ENCODE peak calls at places on chromosomes 12 and 14, in ten cellular contexts. R, P, I, T, B, Z, V, G, U and J are unnamed samples.

GRCh38 chr12:112217647-112218046 is 92.3 kb downstream of the TRAFD1 start:
- DNase-seq in R (no peak), P (no peak), I (no peak), T (no peak), B (no peak), Z (no peak), V (no peak), G (no peak), U (no peak), J (no peak)

GRCh38 chr14:68507544-68508081 is 285.3 kb downstream of the ZFP36L1 start:
- DNase-seq in R (no peak), P (no peak), I (no peak), T (peak), B (no peak), Z (no peak), V (no peak), G (no peak), U (peak), J (no peak)

GRCh38 chr14:56490379-56490778 is 89.2 kb upstream of the TMEM260 start:
- DNase-seq in R (no peak), P (no peak), I (peak), T (no peak), B (peak), Z (no peak), V (no peak), G (no peak), U (no peak), J (no peak)

GRCh38 chr12:80419660-80420059 is 24.4 kb upstream of the PTPRQ start:
- DNase-seq in R (no peak), P (no peak), I (no peak), T (no peak), B (peak), Z (no peak), V (no peak), G (no peak), U (no peak), J (no peak)

GRCh38 chr14:104113631-104114420 is 24.6 kb upstream of the KIF26A start:
- DNase-seq in R (no peak), P (peak), I (no peak), T (no peak), B (no peak), Z (peak), V (no peak), G (no peak), U (peak), J (no peak)

GRCh38 chr12:121794532-121795028 is 1.1 kb upstream of the RHOF start:
- DNase-seq in R (no peak), P (no peak), I (no peak), T (no peak), B (no peak), Z (no peak), V (no peak), G (no peak), U (peak), J (no peak)

GRCh38 chr14:51822499-51822898 is 37.9 kb upstream of the GNG2 start:
- DNase-seq in R (no peak), P (no peak), I (no peak), T (no peak), B (no peak), Z (no peak), V (no peak), G (no peak), U (no peak), J (no peak)

GRCh38 chr12:122961551-122962329 is 4.5 kb downstream of the ABCB9 start:
- DNase-seq in R (no peak), P (no peak), I (no peak), T (no peak), B (no peak), Z (peak), V (no peak), G (no peak), U (peak), J (no peak)

GRCh38 chr14:23487216-23487615 is 17.7 kb downstream of the NGDN start:
- DNase-seq in R (no peak), P (no peak), I (no peak), T (no peak), B (no peak), Z (no peak), V (no peak), G (no peak), U (no peak), J (no peak)

GRCh38 chr12:75579552-75579951 is 68.1 kb upstream of the KRR1 start:
- DNase-seq in R (no peak), P (no peak), I (no peak), T (no peak), B (no peak), Z (no peak), V (no peak), G (no peak), U (no peak), J (no peak)

GRCh38 chr12:115709410-115710065 is 568.0 kb downstream of the MED13L start:
- DNase-seq in R (no peak), P (peak), I (no peak), T (no peak), B (no peak), Z (no peak), V (no peak), G (no peak), U (peak), J (no peak)

GRCh38 chr12:25845415-25845814 is 113.1 kb upstream of the RASSF8 start:
- DNase-seq in R (no peak), P (no peak), I (no peak), T (no peak), B (no peak), Z (no peak), V (no peak), G (no peak), U (no peak), J (no peak)

GRCh38 chr12:120015313-120015712 is 26.3 kb downstream of the BICDL1 start:
- DNase-seq in R (no peak), P (no peak), I (no peak), T (no peak), B (no peak), Z (no peak), V (no peak), G (no peak), U (no peak), J (no peak)

GRCh38 chr14:36556811-36557433 is 25.5 kb downstream of the NKX2-8 start:
- DNase-seq in R (no peak), P (no peak), I (peak), T (no peak), B (peak), Z (no peak), V (peak), G (no peak), U (no peak), J (no peak)

GRCh38 chr14:34081576-34082136 is 130.8 kb upstream of the EGLN3 start:
- DNase-seq in R (no peak), P (no peak), I (no peak), T (no peak), B (peak), Z (peak), V (peak), G (no peak), U (peak), J (no peak)

GRCh38 chr12:93453633-93454032 is 11.9 kb upstream of the UBE2N start:
- DNase-seq in R (peak), P (no peak), I (peak), T (no peak), B (peak), Z (no peak), V (no peak), G (no peak), U (no peak), J (no peak)

GRCh38 chr12:8780389-8780788 is 42.0 kb upstream of the A2ML1 start:
- DNase-seq in R (peak), P (no peak), I (peak), T (no peak), B (peak), Z (no peak), V (peak), G (no peak), U (no peak), J (no peak)

GRCh38 chr12:92553389-92553788 is 149.4 kb upstream of the PLEKHG7 start:
- DNase-seq in R (no peak), P (peak), I (no peak), T (no peak), B (no peak), Z (peak), V (no peak), G (no peak), U (peak), J (no peak)

GRCh38 chr14:64654931-64655330 is 49.3 kb upstream of the PLEKHG3 start:
- DNase-seq in R (no peak), P (no peak), I (no peak), T (no peak), B (no peak), Z (no peak), V (no peak), G (peak), U (no peak), J (no peak)

GRCh38 chr12:84661732-84662326 is 250.8 kb downstream of the SLC6A15 start:
- DNase-seq in R (peak), P (no peak), I (no peak), T (no peak), B (peak), Z (no peak), V (peak), G (no peak), U (no peak), J (no peak)

GRCh38 chr14:31387091-31387490 is 33.3 kb downstream of the HEATR5A start:
- DNase-seq in R (no peak), P (no peak), I (no peak), T (no peak), B (no peak), Z (no peak), V (no peak), G (no peak), U (no peak), J (no peak)

GRCh38 chr12:96237035-96237434 is 42.9 kb downstream of the ELK3 start:
- DNase-seq in R (no peak), P (no peak), I (no peak), T (no peak), B (no peak), Z (no peak), V (no peak), G (no peak), U (no peak), J (no peak)

GRCh38 chr14:33839193-33840076 is 111.4 kb downstream of the EGLN3 start:
- DNase-seq in R (no peak), P (no peak), I (peak), T (peak), B (peak), Z (peak), V (peak), G (no peak), U (peak), J (peak)

GRCh38 chr14:73223049-73223448 is 14.3 kb upstream of the PAPLN start:
- DNase-seq in R (no peak), P (no peak), I (no peak), T (no peak), B (no peak), Z (no peak), V (peak), G (no peak), U (no peak), J (no peak)

GRCh38 chr12:95918194-95918993 is 24.0 kb downstream of the CCDC38 start:
- DNase-seq in R (no peak), P (no peak), I (peak), T (peak), B (peak), Z (peak), V (peak), G (peak), U (peak), J (no peak)

GRCh38 chr12:54294152-54294913 is 6.5 kb downstream of the NFE2 start:
- DNase-seq in R (no peak), P (peak), I (peak), T (peak), B (no peak), Z (peak), V (no peak), G (no peak), U (peak), J (peak)

GRCh38 chr14:98704441-98704840 is 567.6 kb downstream of the BCL11B start:
- DNase-seq in R (no peak), P (no peak), I (no peak), T (peak), B (no peak), Z (no peak), V (no peak), G (no peak), U (no peak), J (no peak)

GRCh38 chr12:14841761-14842160 is 1.6 kb downstream of the ART4 start:
- DNase-seq in R (no peak), P (peak), I (no peak), T (no peak), B (peak), Z (no peak), V (peak), G (no peak), U (peak), J (no peak)

GRCh38 chr14:104284107-104284592 is 145.8 kb downstream of the KIF26A start:
- DNase-seq in R (no peak), P (peak), I (peak), T (no peak), B (no peak), Z (no peak), V (no peak), G (no peak), U (peak), J (no peak)

GRCh38 chr14:99596772-99597171 is 7.2 kb downstream of the CCDC85C start:
- DNase-seq in R (no peak), P (no peak), I (no peak), T (no peak), B (no peak), Z (no peak), V (no peak), G (no peak), U (no peak), J (no peak)

GRCh38 chr12:88924162-88924561 is 343.9 kb upstream of the KITLG start:
- DNase-seq in R (no peak), P (no peak), I (no peak), T (no peak), B (no peak), Z (no peak), V (no peak), G (no peak), U (no peak), J (no peak)

GRCh38 chr12:7162691-7163114 is 26.8 kb upstream of the PEX5 start:
- DNase-seq in R (no peak), P (no peak), I (peak), T (no peak), B (no peak), Z (peak), V (no peak), G (no peak), U (peak), J (peak)

GRCh38 chr14:81363746-81364400 is 36.3 kb downstream of the STON2 start:
- DNase-seq in R (no peak), P (no peak), I (no peak), T (no peak), B (no peak), Z (no peak), V (no peak), G (no peak), U (no peak), J (no peak)

GRCh38 chr12:128531153-128531552 is 264.2 kb downstream of the TMEM132C start:
- DNase-seq in R (no peak), P (no peak), I (peak), T (no peak), B (no peak), Z (no peak), V (no peak), G (no peak), U (no peak), J (no peak)

GRCh38 chr12:107282628-107283027 is 189.3 kb upstream of the CRY1 start:
- DNase-seq in R (no peak), P (no peak), I (no peak), T (no peak), B (no peak), Z (no peak), V (no peak), G (no peak), U (no peak), J (no peak)

GRCh38 chr12:71551529-71551928 is 111.9 kb downstream of the LGR5 start:
- DNase-seq in R (peak), P (no peak), I (peak), T (no peak), B (peak), Z (no peak), V (peak), G (no peak), U (no peak), J (no peak)

GRCh38 chr12:47942327-47943230 is 20.8 kb upstream of the TMEM106C start:
- DNase-seq in R (no peak), P (no peak), I (peak), T (peak), B (no peak), Z (peak), V (no peak), G (no peak), U (peak), J (no peak)
- TF ChIP-seq CTCF in R (no peak), P (no peak), I (peak), T (peak), B (peak), Z (no peak), V (no peak), G (peak), U (peak), J (no peak)

GRCh38 chr14:20657216-20658211 is 16.0 kb upstream of the OR6S1 start:
- DNase-seq in R (no peak), P (no peak), I (peak), T (no peak), B (peak), Z (no peak), V (no peak), G (no peak), U (no peak), J (no peak)
- TF ChIP-seq CTCF in R (no peak), P (peak), I (peak), T (no peak), B (peak), Z (no peak), V (no peak), G (no peak), U (no peak), J (no peak)

GRCh38 chr14:82855912-82856381 is 1322.3 kb upstream of the SEL1L start:
- DNase-seq in R (no peak), P (no peak), I (peak), T (no peak), B (peak), Z (no peak), V (no peak), G (no peak), U (no peak), J (no peak)
- TF ChIP-seq CTCF in R (no peak), P (peak), I (peak), T (no peak), B (peak), Z (no peak), V (no peak), G (no peak), U (peak), J (peak)

GRCh38 chr14:106377432-106377831 is 851.0 kb downstream of the TMEM121 start:
- DNase-seq in R (no peak), P (no peak), I (no peak), T (no peak), B (no peak), Z (no peak), V (no peak), G (no peak), U (no peak), J (no peak)

GRCh38 chr14:106378191-106378590 is 851.8 kb downstream of the TMEM121 start:
- DNase-seq in R (no peak), P (no peak), I (no peak), T (no peak), B (no peak), Z (no peak), V (no peak), G (no peak), U (no peak), J (no peak)

GRCh38 chr14:106372870-106373657 is 846.7 kb downstream of the TMEM121 start:
- DNase-seq in R (no peak), P (peak), I (no peak), T (peak), B (no peak), Z (peak), V (no peak), G (peak), U (peak), J (no peak)
- TF ChIP-seq CTCF in R (peak), P (peak), I (peak), T (peak), B (no peak), Z (peak), V (no peak), G (peak), U (peak), J (peak)

DNA sequence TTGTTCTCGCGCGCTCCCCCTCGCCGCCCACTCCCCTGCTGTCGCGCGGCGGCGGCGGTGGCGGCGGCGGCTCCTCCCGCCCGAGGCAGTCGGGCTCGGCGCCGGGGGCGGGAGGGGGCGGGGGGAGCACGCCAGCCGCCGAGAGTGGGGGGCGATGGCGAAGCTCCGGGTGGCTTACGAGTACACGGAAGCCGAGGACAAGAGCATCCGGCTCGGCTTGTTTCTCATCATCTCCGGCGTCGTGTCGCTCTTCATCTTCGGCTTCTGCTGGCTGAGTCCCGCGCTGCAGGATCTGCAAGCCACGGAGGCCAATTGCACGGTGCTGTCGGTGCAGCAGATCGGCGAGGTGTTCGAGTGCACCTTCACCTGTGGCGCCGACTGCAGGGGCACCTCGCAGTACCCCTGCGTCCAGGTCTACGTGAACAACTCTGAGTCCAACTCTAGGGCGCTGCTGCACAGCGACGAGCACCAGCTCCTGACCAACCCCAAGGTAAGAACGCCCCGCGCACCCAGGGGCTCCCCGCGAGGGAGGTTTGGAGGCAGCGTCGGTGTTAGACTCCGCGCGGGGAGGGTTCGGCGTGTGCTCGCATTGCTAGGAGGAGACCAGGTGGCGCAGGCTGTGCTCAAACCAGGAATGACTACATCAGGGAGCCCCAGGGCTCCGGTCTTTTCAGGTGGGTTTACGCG is 634 bp downstream of the KCNMB4 start:
- DNase-seq in R (no peak), P (peak), I (peak), T (peak), B (peak), Z (peak), V (peak), G (no peak), U (peak), J (peak)
- TF ChIP-seq CTCF in R (no peak), P (no peak), I (no peak), T (no peak), B (no peak), Z (no peak), V (no peak), G (no peak), U (no peak), J (no peak)